ENCODE peak calls at places on chromosomes 3 and 15, in nine cellular contexts. F is BE2C, O is uterus, C is body of pancreas, X is astrocyte of the cerebellum, J is psoas muscle, H is GM23248, V is left ventricle myocardium inferior, Q is A549. K is an unnamed sample.

GRCh38 chr3:65996605-65997004 is 42.1 kb downstream of the MAGI1 start:
- DNase-seq in V (peak), C (peak), H (no peak), O (no peak), F (no peak), J (no peak), X (no peak), Q (no peak), K (peak)

GRCh38 chr3:184429786-184430185 is 49.9 kb downstream of the CHRD start:
- DNase-seq in X (no peak), O (no peak), Q (no peak), C (no peak), J (no peak), V (no peak), H (peak), F (no peak), K (no peak)

GRCh38 chr15:48722764-48723661 is 77.5 kb upstream of the FBN1 start:
- DNase-seq in O (no peak), V (no peak), X (peak), F (no peak), J (no peak), H (peak), Q (peak), C (no peak), K (peak)

GRCh38 chr3:153463895-153464294 is 301.9 kb downstream of the RAP2B start:
- DNase-seq in Q (no peak), V (no peak), H (no peak), O (no peak), X (no peak), J (no peak), C (no peak), F (no peak), K (no peak)

GRCh38 chr3:134483195-134483890 is 2.4 kb downstream of the ANAPC13 start:
- DNase-seq in C (no peak), O (no peak), H (peak), X (peak), F (no peak), V (no peak), Q (no peak), J (no peak), K (peak)

GRCh38 chr15:92638291-92638708 is 17.3 kb downstream of the FAM174B start:
- DNase-seq in Q (no peak), F (no peak), V (no peak), J (no peak), H (no peak), C (peak), X (no peak), O (no peak), K (no peak)

GRCh38 chr3:97872209-97873042 is 50.6 kb downstream of the CRYBG3 start:
- DNase-seq in O (peak), X (peak), J (no peak), C (no peak), H (peak), V (no peak), F (peak), Q (no peak), K (peak)

GRCh38 chr15:74722591-74722990 is 2.7 kb downstream of the CYP1A1 start:
- DNase-seq in J (no peak), C (no peak), F (no peak), X (no peak), O (no peak), H (no peak), V (no peak), Q (no peak), K (no peak)

GRCh38 chr3:126126811-126127431 is 43.0 kb upstream of the SLC41A3 start:
- DNase-seq in H (no peak), X (no peak), O (peak), C (peak), J (peak), Q (no peak), V (peak), F (no peak), K (no peak)

GRCh38 chr3:10137178-10137577 is 4.4 kb upstream of the VHL start:
- DNase-seq in H (no peak), C (no peak), X (no peak), V (no peak), O (no peak), J (no peak), F (no peak), Q (no peak), K (no peak)

GRCh38 chr3:52222319-52223221 is 2.9 kb downstream of the TLR9 start:
- DNase-seq in O (no peak), J (no peak), H (no peak), F (no peak), C (no peak), X (no peak), Q (no peak), V (no peak), K (no peak)

GRCh38 chr3:51722362-51722761 is 15.5 kb downstream of the GRM2 start:
- DNase-seq in H (no peak), C (no peak), J (no peak), V (no peak), O (no peak), F (no peak), X (no peak), Q (no peak), K (no peak)

GRCh38 chr3:59388555-59389280 is 338.9 kb upstream of the CFAP20DC start:
- DNase-seq in H (peak), O (no peak), J (no peak), Q (no peak), X (no peak), F (no peak), V (no peak), C (no peak), K (no peak)

GRCh38 chr3:178059124-178059523 is 477.1 kb upstream of the KCNMB2 start:
- DNase-seq in J (no peak), Q (no peak), F (no peak), V (no peak), H (peak), C (no peak), X (no peak), O (no peak), K (no peak)

GRCh38 chr3:98730338-98730737 is 32.8 kb upstream of the ST3GAL6 start:
- DNase-seq in Q (no peak), C (no peak), O (no peak), X (no peak), F (no peak), J (no peak), V (no peak), H (no peak), K (peak)

GRCh38 chr15:86403914-86404583 is 324.4 kb downstream of the AGBL1 start:
- DNase-seq in Q (no peak), H (no peak), O (no peak), X (no peak), V (no peak), F (no peak), J (no peak), C (no peak), K (no peak)

GRCh38 chr3:72060447-72061034 is 275.6 kb upstream of the PROK2 start:
- DNase-seq in F (no peak), V (no peak), O (no peak), C (no peak), Q (no peak), H (no peak), J (no peak), X (no peak), K (no peak)

GRCh38 chr3:134357261-134357913 is 16.9 kb downstream of the AMOTL2 start:
- DNase-seq in O (peak), J (no peak), Q (no peak), H (peak), X (no peak), V (no peak), C (no peak), F (no peak), K (no peak)

GRCh38 chr15:75171408-75171807 is 30.3 kb upstream of the C15orf39 start:
- DNase-seq in V (no peak), J (no peak), C (no peak), Q (no peak), H (peak), O (no peak), F (no peak), X (peak), K (peak)

GRCh38 chr15:48582472-48583235 is 62.9 kb downstream of the FBN1 start:
- DNase-seq in X (peak), Q (no peak), O (no peak), V (no peak), H (peak), J (no peak), F (no peak), C (no peak), K (peak)

GRCh38 chr3:98521897-98522537 is 685 bp downstream of the CLDND1 start:
- DNase-seq in X (peak), O (peak), C (peak), H (peak), F (peak), V (no peak), J (peak), Q (peak), K (peak)

GRCh38 chr15:36977620-36978610 is 122.4 kb downstream of the MEIS2 start:
- DNase-seq in F (no peak), X (no peak), J (no peak), Q (no peak), O (no peak), V (no peak), C (no peak), H (no peak), K (no peak)

GRCh38 chr15:79846539-79846938 is 50.3 kb downstream of the MTHFS start:
- DNase-seq in Q (no peak), C (no peak), V (no peak), J (no peak), F (no peak), H (no peak), O (no peak), X (no peak), K (no peak)

GRCh38 chr15:33322091-33322490 is 11.3 kb downstream of the RYR3 start:
- DNase-seq in V (no peak), Q (no peak), O (no peak), X (no peak), J (peak), F (no peak), C (no peak), H (no peak), K (no peak)

GRCh38 chr3:158918008-158918407 is 116.2 kb downstream of the MFSD1 start:
- DNase-seq in J (no peak), F (peak), V (no peak), O (no peak), X (peak), Q (peak), H (peak), C (peak), K (peak)

GRCh38 chr3:16350041-16350952 is 85.3 kb downstream of the OXNAD1 start:
- DNase-seq in C (no peak), X (peak), F (no peak), O (no peak), J (no peak), V (no peak), Q (no peak), H (peak), K (peak)

GRCh38 chr15:93040288-93041158 is 48.5 kb downstream of the RGMA start:
- DNase-seq in C (no peak), V (no peak), Q (no peak), F (peak), H (no peak), O (no peak), X (no peak), J (peak), K (no peak)

DNA sequence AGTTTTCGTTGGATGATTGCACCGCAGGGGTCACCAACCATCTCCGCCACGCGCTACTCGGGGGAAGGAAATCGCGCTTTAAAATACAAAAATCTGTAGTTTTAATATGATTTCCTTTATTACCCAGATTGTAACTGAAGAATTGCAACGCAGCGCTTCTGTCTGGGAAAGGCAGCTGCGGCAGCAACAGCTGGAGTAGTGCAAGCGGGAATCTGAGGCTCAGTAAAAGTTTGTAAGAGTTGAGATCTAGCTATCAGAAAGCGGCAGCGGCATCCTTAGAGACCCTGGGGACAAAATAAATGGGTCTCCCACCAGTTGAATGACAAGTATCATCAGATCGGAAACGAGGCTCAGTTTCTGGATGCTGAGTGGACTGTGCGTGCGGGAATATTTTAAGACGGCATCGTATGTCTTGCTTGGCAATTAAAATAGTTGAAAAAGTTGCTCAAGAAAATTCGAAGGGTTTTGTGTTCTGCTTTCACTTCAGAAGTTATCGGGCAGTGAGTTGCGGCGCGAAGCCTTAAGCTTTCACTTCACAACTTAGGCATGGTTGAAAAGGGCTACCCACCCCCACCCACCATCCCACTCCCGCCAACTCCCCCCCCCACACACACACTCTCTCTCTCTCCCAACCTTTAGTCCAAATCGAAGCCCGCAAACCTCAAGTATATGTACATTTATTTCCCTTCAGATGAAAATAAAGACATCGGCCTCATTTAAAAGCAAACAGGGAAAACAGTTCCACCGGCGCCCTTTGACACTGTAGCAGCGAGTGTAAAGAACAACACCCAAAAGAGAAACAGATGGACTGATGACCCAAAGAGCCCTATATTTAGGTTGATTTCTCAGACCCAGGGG is 2.6 kb downstream of the MECOM start:
- DNase-seq in C (peak), X (peak), V (no peak), J (no peak), O (no peak), F (no peak), H (peak), Q (no peak), K (no peak)
- H3K4me3 ChIP-seq in C (peak), X (peak), V (peak), J (peak), O (peak), F (peak), H (peak), Q (peak), K (peak)

GRCh38 chr3:156614642-156615511 is 59.5 kb upstream of the TIPARP start:
- DNase-seq in V (no peak), C (no peak), Q (no peak), H (peak), F (no peak), X (no peak), O (no peak), J (no peak), K (no peak)
- H3K4me3 ChIP-seq in V (no peak), C (no peak), Q (no peak), H (peak), F (no peak), X (no peak), O (no peak), J (no peak), K (no peak)

GRCh38 chr15:99432271-99433025 is 133.3 kb upstream of the MEF2A start:
- DNase-seq in C (no peak), O (peak), J (no peak), F (peak), Q (no peak), H (no peak), X (no peak), V (peak), K (no peak)

GRCh38 chr15:99434506-99435137 is 131.2 kb upstream of the MEF2A start:
- DNase-seq in J (no peak), V (no peak), O (peak), Q (no peak), C (no peak), F (peak), X (no peak), H (no peak), K (no peak)

GRCh38 chr15:99431661-99432091 is 134.1 kb upstream of the MEF2A start:
- DNase-seq in Q (no peak), X (no peak), O (peak), H (no peak), F (peak), J (no peak), C (no peak), V (peak), K (no peak)

GRCh38 chr15:99433757-99434211 is 132.0 kb upstream of the MEF2A start:
- DNase-seq in J (no peak), C (peak), Q (no peak), F (peak), O (no peak), X (no peak), V (no peak), H (no peak), K (no peak)

DNA sequence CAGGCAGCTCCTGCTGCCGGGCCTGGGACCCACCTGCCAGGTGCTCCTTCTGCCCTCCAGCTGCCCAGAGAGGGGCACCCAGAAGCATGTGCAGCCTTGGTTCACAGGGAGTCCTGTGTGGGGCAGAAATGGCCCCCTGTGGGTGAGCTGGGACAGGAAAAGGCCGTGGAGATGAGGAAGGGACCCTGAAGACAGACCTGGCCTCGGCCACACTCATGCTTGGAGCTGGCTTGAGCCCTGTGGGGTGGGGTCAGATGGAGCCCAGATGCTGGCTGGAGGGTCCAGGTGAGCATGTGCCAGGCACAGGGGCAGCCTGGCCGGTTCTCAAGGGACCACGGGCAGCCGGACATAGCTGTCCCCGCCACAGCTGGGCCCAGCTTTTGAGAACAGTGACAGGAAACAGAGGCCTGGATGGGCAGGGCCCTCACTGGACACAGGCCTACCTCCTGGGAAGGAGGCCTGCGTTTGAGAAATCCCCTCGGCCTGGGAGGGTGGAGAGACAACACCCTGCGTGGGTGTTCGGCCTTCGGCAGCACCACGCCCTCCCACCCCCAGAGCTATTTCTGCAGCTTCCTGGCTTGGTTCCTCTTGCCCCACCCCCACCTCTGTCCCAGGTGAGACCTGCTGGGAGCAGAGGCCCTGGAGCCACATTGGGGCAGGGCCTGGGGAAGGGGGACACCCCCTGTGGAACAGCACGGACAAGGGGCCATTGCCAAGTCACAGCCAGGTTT is 132.6 kb upstream of the MEF2A start:
- DNase-seq in F (peak), H (peak), O (peak), V (peak), C (peak), J (no peak), X (no peak), Q (no peak), K (no peak)
- H3K4me3 ChIP-seq in F (no peak), H (no peak), O (no peak), V (no peak), C (no peak), J (no peak), X (no peak), Q (no peak), K (no peak)

DNA sequence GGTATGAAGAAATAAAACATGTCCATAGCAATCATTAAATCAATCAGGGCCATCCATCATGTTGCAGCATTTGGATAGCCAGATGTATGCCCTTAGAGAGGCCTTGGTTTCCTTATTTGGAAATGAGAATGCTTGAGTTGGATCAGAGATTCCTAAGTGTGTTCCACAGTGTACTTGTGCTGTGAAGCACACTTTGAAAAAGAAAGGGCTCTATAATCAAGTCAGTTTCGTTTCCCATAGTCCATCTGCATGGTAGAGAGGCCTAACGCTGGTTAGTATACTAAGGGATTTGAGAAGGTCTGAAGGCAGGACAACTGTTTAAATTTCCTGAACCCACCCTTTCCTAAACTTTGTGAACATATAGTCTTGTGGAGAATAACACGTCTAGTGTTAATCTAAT is 30.9 kb downstream of the RBMS3 start:
- DNase-seq in O (no peak), F (no peak), J (no peak), Q (no peak), H (no peak), V (no peak), X (no peak), C (no peak), K (no peak)
- H3K4me3 ChIP-seq in O (no peak), F (no peak), J (no peak), Q (no peak), H (no peak), V (no peak), X (no peak), C (no peak), K (no peak)

GRCh38 chr15:69760890-69761568 is 308.4 kb downstream of the RPLP1 start:
- DNase-seq in F (peak), C (no peak), H (peak), X (peak), V (peak), O (peak), Q (peak), J (peak), K (peak)
- H3K4me3 ChIP-seq in F (peak), C (no peak), H (no peak), X (no peak), V (no peak), O (no peak), Q (no peak), J (no peak), K (no peak)

DNA sequence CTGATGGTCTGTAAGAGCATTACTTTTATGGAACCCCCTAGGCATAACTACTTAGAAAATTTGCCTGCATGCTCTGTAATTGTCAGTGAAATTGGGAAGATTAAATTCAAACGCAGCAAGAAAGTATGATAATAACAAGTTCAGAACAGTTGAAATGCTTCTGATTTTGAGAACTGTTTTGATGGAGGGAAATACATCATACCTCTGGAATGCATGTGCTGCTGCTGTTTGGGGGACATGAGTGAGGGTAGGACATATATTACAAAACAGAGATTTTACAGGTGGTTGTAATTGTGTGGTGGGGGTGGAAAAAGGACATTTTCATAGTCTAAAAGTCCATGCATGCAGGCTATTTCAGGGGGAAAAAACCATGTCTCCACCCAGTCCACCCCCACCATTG is 135.0 kb upstream of the DPH6 start:
- DNase-seq in Q (no peak), F (no peak), O (no peak), X (no peak), J (no peak), C (no peak), V (no peak), H (no peak), K (no peak)
- H3K4me3 ChIP-seq in Q (no peak), F (no peak), O (no peak), X (no peak), J (no peak), C (no peak), V (no peak), H (no peak), K (no peak)